ENCODE peak calls at places on chromosome 4, in seven cellular contexts. L, M, N, K, E, H and T are unnamed samples.

GRCh38 chr4:185890196-185890595 is 78.2 kb upstream of the SORBS2 start:
- DNase-seq in L (no peak), M (no peak), N (no peak), K (no peak), E (no peak), H (no peak), T (no peak)

GRCh38 chr4:40530961-40531635 is 98.6 kb downstream of the RBM47 start:
- DNase-seq in L (no peak), M (no peak), N (no peak), K (no peak), E (no peak), H (no peak), T (no peak)

GRCh38 chr4:4182835-4183568 is 43.7 kb downstream of the OTOP1 start:
- DNase-seq in L (no peak), M (no peak), N (no peak), K (peak; percentile 49), E (no peak), H (peak; percentile 18), T (peak; percentile 30)

GRCh38 chr4:9904976-9905587 is 116.2 kb downstream of the SLC2A9 start:
- DNase-seq in L (no peak), M (peak; percentile 13), N (no peak), K (peak; percentile 28), E (peak; percentile 49), H (peak; percentile 49), T (no peak)

GRCh38 chr4:86155766-86156165 is 204.1 kb downstream of the MAPK10 start:
- DNase-seq in L (no peak), M (peak; percentile 6), N (no peak), K (no peak), E (no peak), H (no peak), T (no peak)

GRCh38 chr4:122152699-122153328 is 683 bp downstream of the BLTP1 start:
- DNase-seq in L (peak; percentile 37), M (peak; percentile 37), N (no peak), K (peak; percentile 47), E (peak; percentile 24), H (peak; percentile 39), T (peak; percentile 55)

GRCh38 chr4:126812076-126812475 is 820.7 kb upstream of the INTU start:
- DNase-seq in L (no peak), M (no peak), N (no peak), K (no peak), E (no peak), H (no peak), T (no peak)

GRCh38 chr4:184755278-184755677 is 21.4 kb upstream of the CENPU start:
- DNase-seq in L (no peak), M (peak; percentile 10), N (no peak), K (no peak), E (no peak), H (no peak), T (no peak)

GRCh38 chr4:40555176-40555900 is 74.3 kb downstream of the RBM47 start:
- DNase-seq in L (no peak), M (no peak), N (no peak), K (no peak), E (no peak), H (no peak), T (no peak)

GRCh38 chr4:40516651-40517050 is 113.0 kb downstream of the RBM47 start:
- DNase-seq in L (no peak), M (no peak), N (no peak), K (no peak), E (no peak), H (no peak), T (peak; percentile 61)

GRCh38 chr4:168881754-168882153 is 128.3 kb downstream of the CBR4 start:
- DNase-seq in L (no peak), M (no peak), N (no peak), K (no peak), E (no peak), H (no peak), T (no peak)

GRCh38 chr4:139214039-139214534 is 37.1 kb upstream of the ELF2 start:
- DNase-seq in L (peak; percentile 44), M (no peak), N (no peak), K (no peak), E (peak; percentile 9), H (peak; percentile 7), T (peak; percentile 89)

GRCh38 chr4:16772366-16772850 is 126.0 kb downstream of the LDB2 start:
- DNase-seq in L (no peak), M (no peak), N (no peak), K (no peak), E (no peak), H (no peak), T (no peak)

GRCh38 chr4:52555356-52555716 is 103.8 kb downstream of the USP46 start:
- DNase-seq in L (no peak), M (no peak), N (no peak), K (no peak), E (no peak), H (no peak), T (no peak)

GRCh38 chr4:151228196-151229119 is 48.5 kb upstream of the PRSS48 start:
- DNase-seq in L (no peak), M (peak; percentile 8), N (no peak), K (no peak), E (no peak), H (no peak), T (no peak)

GRCh38 chr4:103046416-103047290 is 27.1 kb upstream of the SLC9B1 start:
- DNase-seq in L (no peak), M (peak; percentile 26), N (no peak), K (peak; percentile 37), E (peak; percentile 2), H (peak; percentile 18), T (peak; percentile 68)

GRCh38 chr4:98377626-98378025 is 116.4 kb downstream of the RAP1GDS1 start:
- DNase-seq in L (no peak), M (no peak), N (no peak), K (no peak), E (no peak), H (no peak), T (no peak)

GRCh38 chr4:38752393-38752961 is 30.3 kb downstream of the TLR10 start:
- DNase-seq in L (no peak), M (peak; percentile 69), N (no peak), K (no peak), E (no peak), H (no peak), T (peak; percentile 83)

GRCh38 chr4:178970433-178971140 is 1528.3 kb upstream of the AGA start:
- DNase-seq in L (no peak), M (no peak), N (no peak), K (no peak), E (no peak), H (no peak), T (no peak)

GRCh38 chr4:17494258-17494657 is 17.6 kb downstream of the QDPR start:
- DNase-seq in L (no peak), M (peak; percentile 91), N (no peak), K (peak; percentile 21), E (peak; percentile 15), H (peak; percentile 60), T (no peak)

GRCh38 chr4:162497564-162498167 is 333.9 kb upstream of the FSTL5 start:
- DNase-seq in L (no peak), M (peak; percentile 36), N (no peak), K (peak; percentile 10), E (no peak), H (no peak), T (peak; percentile 36)

GRCh38 chr4:95637047-95637600 is 88.4 kb upstream of the UNC5C start:
- DNase-seq in L (no peak), M (no peak), N (no peak), K (no peak), E (no peak), H (no peak), T (no peak)

GRCh38 chr4:6354626-6355025 is 85.0 kb downstream of the WFS1 start:
- DNase-seq in L (no peak), M (no peak), N (no peak), K (no peak), E (no peak), H (no peak), T (no peak)

GRCh38 chr4:20831746-20832145 is 131.5 kb downstream of the PACRGL start:
- DNase-seq in L (no peak), M (peak; percentile 30), N (no peak), K (no peak), E (no peak), H (no peak), T (no peak)

GRCh38 chr4:22474636-22475310 is 41.1 kb downstream of the ADGRA3 start:
- DNase-seq in L (no peak), M (peak; percentile 32), N (no peak), K (no peak), E (no peak), H (no peak), T (no peak)

GRCh38 chr4:125828316-125828715 is 513.6 kb downstream of the FAT4 start:
- DNase-seq in L (no peak), M (no peak), N (no peak), K (no peak), E (no peak), H (no peak), T (no peak)

GRCh38 chr4:106329027-106329618 is 12.8 kb downstream of the AIMP1 start:
- DNase-seq in L (no peak), M (peak; percentile 41), N (no peak), K (no peak), E (no peak), H (no peak), T (peak; percentile 35)

GRCh38 chr4:185591679-185592141 is 56.4 kb upstream of the PDLIM3 start:
- DNase-seq in L (no peak), M (no peak), N (no peak), K (no peak), E (no peak), H (no peak), T (no peak)

GRCh38 chr4:150136036-150136435 is 57.8 kb downstream of the DCLK2 start:
- DNase-seq in L (no peak), M (peak; percentile 87), N (no peak), K (no peak), E (no peak), H (no peak), T (no peak)

GRCh38 chr4:1154523-1155182 is 17.7 kb downstream of the SPON2 start:
- DNase-seq in L (peak; percentile 79), M (no peak), N (no peak), K (no peak), E (no peak), H (no peak), T (no peak)